ENCODE peak calls at places on chromosomes 3 and 15, in six cellular contexts. D is HepG2, J is GM12878, O is GM12892, T is K562, S is H1. Z is an unnamed sample.

GRCh38 chr15:76183906-76184639 is 124.3 kb downstream of the TMEM266 start:
- DNase-seq in T (no peak), D (no peak), S (no peak), J (no peak), O (no peak), Z (no peak)

GRCh38 chr3:90062018-90062417 is 954.6 kb downstream of the EPHA3 start:
- DNase-seq in T (no peak), J (no peak), D (no peak), O (no peak), S (no peak), Z (no peak)

GRCh38 chr15:92226020-92226612 is 167.6 kb upstream of the ST8SIA2 start:
- DNase-seq in T (no peak), S (no peak), J (no peak), D (peak), O (peak), Z (no peak)

GRCh38 chr15:84947947-84948830 is 33.5 kb upstream of the PDE8A start:
- DNase-seq in T (peak), S (no peak), D (no peak), J (no peak), O (no peak), Z (no peak)

GRCh38 chr3:46923559-46924350 is 46.2 kb downstream of the PTH1R start:
- DNase-seq in D (peak), S (peak), J (no peak), O (peak), T (peak), Z (no peak)

GRCh38 chr3:116678853-116679252 is 30.7 kb upstream of the TUSC7 start:
- DNase-seq in T (no peak), O (no peak), J (no peak), S (no peak), D (no peak), Z (no peak)

GRCh38 chr3:38205472-38205805 is 40.1 kb downstream of the OXSR1 start:
- DNase-seq in T (peak), J (no peak), S (no peak), O (no peak), D (no peak), Z (no peak)

GRCh38 chr15:89198196-89198595 is 23.2 kb downstream of the RLBP1 start:
- DNase-seq in S (no peak), T (no peak), D (no peak), J (no peak), O (no peak), Z (no peak)

GRCh38 chr3:57544181-57545125 is at the start of gene DNAH12:
- DNase-seq in D (peak), J (no peak), T (peak), S (peak), O (no peak), Z (peak)

GRCh38 chr3:177523991-177524438 is 326.7 kb upstream of the TBL1XR1 start:
- DNase-seq in T (no peak), D (peak), S (no peak), O (no peak), J (no peak), Z (no peak)

GRCh38 chr3:64351713-64352595 is 126.7 kb upstream of the PRICKLE2 start:
- DNase-seq in T (no peak), J (no peak), O (no peak), D (no peak), S (no peak), Z (no peak)

GRCh38 chr3:128348805-128349531 is 117.7 kb downstream of the DNAJB8 start:
- DNase-seq in T (no peak), D (no peak), J (no peak), S (no peak), O (no peak), Z (peak)
- TF ChIP-seq POLR2AphosphoS5 in T (no peak), D (no peak), J (no peak), S (no peak), O (no peak), Z (no peak)

GRCh38 chr15:70795311-70795665 is 31.9 kb upstream of the UACA start:
- DNase-seq in T (no peak), S (no peak), D (peak), J (no peak), O (no peak), Z (no peak)
- TF ChIP-seq POLR2A in T (no peak), S (no peak), D (no peak), J (no peak), O (no peak), Z (no peak)

GRCh38 chr3:52150860-52151259 is 3.4 kb downstream of the POC1A start:
- DNase-seq in J (no peak), D (no peak), O (no peak), T (no peak), S (no peak), Z (no peak)

GRCh38 chr3:52147804-52148203 is 6.4 kb downstream of the POC1A start:
- DNase-seq in J (no peak), S (no peak), D (no peak), T (no peak), O (no peak), Z (no peak)

GRCh38 chr3:52149726-52150125 is 4.5 kb downstream of the POC1A start:
- DNase-seq in D (no peak), T (no peak), S (no peak), J (no peak), O (no peak), Z (no peak)

GRCh38 chr3:52150357-52150756 is 3.9 kb downstream of the POC1A start:
- DNase-seq in D (no peak), S (no peak), J (no peak), O (no peak), T (no peak), Z (no peak)

DNA sequence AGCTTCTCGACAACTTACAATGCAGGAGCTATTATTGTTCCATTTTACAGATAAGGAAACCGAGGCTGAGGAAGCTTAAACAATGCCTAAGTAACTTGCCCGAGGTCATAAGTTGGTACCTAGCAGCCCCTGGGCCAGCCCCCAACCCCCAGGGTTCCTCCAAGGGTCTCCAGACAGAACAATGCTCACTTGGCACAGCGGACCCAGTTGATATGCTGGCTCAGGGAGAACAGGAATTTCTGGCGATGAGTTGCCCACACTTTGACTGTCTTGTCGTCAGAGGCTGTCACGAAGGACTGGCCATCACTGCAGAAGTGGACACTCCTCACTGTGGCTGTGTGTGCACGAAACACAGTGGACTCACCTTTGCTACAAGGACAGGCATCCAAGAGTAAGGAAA is 5.2 kb downstream of the POC1A start:
- DNase-seq in J (no peak), O (no peak), T (no peak), S (no peak), D (no peak), Z (no peak)
- TF ChIP-seq TAF1 in J (no peak), O (no peak), T (no peak), S (no peak), D (no peak), Z (no peak)

GRCh38 chr15:66647358-66647757 is 54.7 kb upstream of the SMAD6 start:
- DNase-seq in D (no peak), S (no peak), O (no peak), J (no peak), T (no peak), Z (no peak)
- TF ChIP-seq POLR2AphosphoS5 in D (no peak), S (no peak), O (no peak), J (no peak), T (no peak), Z (no peak)

GRCh38 chr15:90683876-90684275 is 33.3 kb upstream of the BLM start:
- DNase-seq in T (no peak), J (no peak), S (no peak), D (no peak), O (no peak), Z (no peak)

GRCh38 chr15:90681056-90681455 is 36.1 kb upstream of the BLM start:
- DNase-seq in T (no peak), O (no peak), J (no peak), S (no peak), D (no peak), Z (no peak)

GRCh38 chr15:90681480-90681879 is 35.7 kb upstream of the BLM start:
- DNase-seq in O (no peak), J (no peak), D (no peak), S (no peak), T (no peak), Z (no peak)

GRCh38 chr15:90684281-90684680 is 32.9 kb upstream of the BLM start:
- DNase-seq in T (no peak), O (no peak), J (no peak), D (no peak), S (no peak), Z (no peak)

DNA sequence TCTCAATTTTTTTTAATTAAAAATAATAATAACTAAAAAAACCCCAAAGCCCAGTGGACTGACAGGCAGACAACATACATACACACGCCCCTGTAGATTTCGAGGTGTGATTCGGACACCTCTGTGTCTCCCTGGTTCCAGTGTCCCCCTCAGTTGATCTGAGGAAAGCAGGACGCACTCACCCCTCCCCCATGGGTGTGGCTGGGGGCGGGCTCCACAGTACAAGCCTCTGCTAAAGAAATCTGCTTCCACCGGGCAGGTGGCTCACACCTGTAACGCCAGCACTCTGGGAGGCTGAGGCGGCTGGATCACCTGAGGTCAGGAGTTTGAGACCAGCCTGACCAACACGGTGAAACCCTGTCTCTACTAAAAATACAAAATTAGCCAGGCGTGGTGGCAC is 33.8 kb upstream of the BLM start:
- DNase-seq in T (peak), S (no peak), J (no peak), D (no peak), O (no peak), Z (no peak)
- TF ChIP-seq POLR2A in T (no peak), S (no peak), J (no peak), D (no peak), O (no peak), Z (no peak)

GRCh38 chr3:31092748-31093607 is 198.5 kb upstream of the GADL1 start:
- DNase-seq in T (no peak), D (no peak), S (no peak), J (no peak), O (no peak), Z (no peak)

GRCh38 chr3:31091748-31092147 is 197.3 kb upstream of the GADL1 start:
- DNase-seq in S (no peak), J (no peak), D (no peak), T (no peak), O (no peak), Z (no peak)

GRCh38 chr3:31095254-31095653 is 200.8 kb upstream of the GADL1 start:
- DNase-seq in D (no peak), S (no peak), O (no peak), T (no peak), J (no peak), Z (no peak)

GRCh38 chr3:31093608-31093990 is 199.1 kb upstream of the GADL1 start:
- DNase-seq in S (no peak), J (no peak), D (no peak), T (no peak), O (no peak), Z (no peak)

DNA sequence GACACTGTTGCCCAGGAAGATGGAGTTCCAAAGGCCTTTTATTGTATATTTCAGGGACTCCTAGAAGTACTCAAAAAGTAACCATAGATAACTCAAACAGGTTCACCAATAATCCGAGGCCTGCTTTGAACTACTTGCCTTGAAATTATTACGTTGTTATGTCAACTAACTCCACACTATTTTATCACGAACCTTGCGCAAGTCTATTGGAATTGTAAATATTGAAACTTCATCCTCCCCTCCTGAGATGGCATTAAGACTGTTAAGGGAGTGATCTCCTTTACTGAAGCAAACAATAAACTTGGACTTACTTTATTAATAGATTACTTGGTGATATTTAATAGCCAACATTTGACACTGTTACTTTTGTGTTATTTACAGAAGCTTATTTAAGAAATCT is 199.6 kb upstream of the GADL1 start:
- DNase-seq in J (no peak), T (no peak), S (no peak), D (peak), O (no peak), Z (no peak)
- TF ChIP-seq TAF1 in J (no peak), T (no peak), S (no peak), D (no peak), O (no peak), Z (no peak)

DNA sequence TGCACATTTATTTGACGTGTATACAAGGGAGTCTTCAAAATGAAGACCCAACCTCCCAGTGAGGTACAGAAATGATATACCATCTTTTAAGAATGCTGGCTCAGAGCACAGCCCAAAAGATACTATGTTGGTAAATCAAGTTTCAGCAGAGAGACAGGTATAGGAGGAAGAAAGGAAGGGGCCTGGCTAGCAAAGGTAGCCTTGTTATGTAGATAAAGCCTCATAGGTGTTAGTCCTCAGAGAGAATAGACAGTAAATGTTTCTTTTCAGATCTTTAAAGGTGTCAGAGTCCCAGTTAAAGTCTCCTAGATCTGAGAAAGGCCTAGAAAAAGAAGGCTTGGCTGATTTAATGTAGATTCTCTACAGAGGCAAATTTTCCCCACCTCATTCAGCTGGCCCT is 213.8 kb downstream of the SI start:
- DNase-seq in J (no peak), S (no peak), O (no peak), T (no peak), D (no peak), Z (no peak)
- TF ChIP-seq POLR2AphosphoS5 in J (no peak), S (no peak), O (no peak), T (no peak), D (no peak), Z (no peak)

DNA sequence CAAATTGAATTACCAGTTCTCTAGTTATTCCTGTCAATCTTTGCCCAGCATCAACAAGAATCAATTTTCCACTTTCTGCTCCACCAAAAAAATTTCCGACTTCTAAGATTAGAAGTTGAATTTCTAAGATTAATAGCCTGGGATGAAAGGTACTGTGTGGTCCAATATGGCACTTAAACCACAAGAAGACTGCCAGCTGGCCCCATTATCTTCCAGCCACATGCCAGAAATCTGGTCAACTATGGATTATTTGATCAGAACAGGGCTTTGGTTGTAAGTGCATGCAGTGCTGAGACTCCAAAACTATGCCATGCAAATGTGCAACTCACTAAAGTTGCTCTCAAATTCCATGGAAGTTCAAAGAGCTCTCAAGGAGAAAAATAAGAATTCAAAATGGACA is 64.1 kb downstream of the ST3GAL6 start:
- DNase-seq in T (no peak), O (no peak), J (no peak), S (no peak), D (no peak), Z (no peak)
- TF ChIP-seq POLR2A in T (no peak), O (no peak), J (no peak), S (no peak), D (no peak), Z (no peak)